ENCODE peak calls at places on chromosomes 4 and X, in five cellular contexts. One of them, this sample, is unnamed.

GRCh38 chrX:110056419-110056818 is 53.5 kb downstream of the TMEM164 start:
- DNase-seq in uterus: no peak
- DNase-seq in spleen: no peak
- DNase-seq in Peyer's patch: no peak
- DNase-seq in NB4: no peak
- DNase-seq in this sample: no peak

GRCh38 chr4:108031427-108032083 is 41.9 kb downstream of the HADH start:
- DNase-seq in uterus: no peak
- DNase-seq in spleen: no peak
- DNase-seq in Peyer's patch: no peak
- DNase-seq in NB4: no peak
- DNase-seq in this sample: no peak

GRCh38 chr4:121736735-121737351 is 28.1 kb downstream of the SMIM43 start:
- DNase-seq in uterus: peak
- DNase-seq in spleen: no peak
- DNase-seq in Peyer's patch: no peak
- DNase-seq in NB4: peak
- DNase-seq in this sample: peak

GRCh38 chr4:111268769-111269414 is 646.0 kb upstream of the PITX2 start:
- DNase-seq in uterus: no peak
- DNase-seq in spleen: no peak
- DNase-seq in Peyer's patch: no peak
- DNase-seq in NB4: no peak
- DNase-seq in this sample: no peak

GRCh38 chr4:184745747-184746531 is 12.0 kb upstream of the CENPU start:
- DNase-seq in uterus: peak
- DNase-seq in spleen: no peak
- DNase-seq in Peyer's patch: peak
- DNase-seq in NB4: peak
- DNase-seq in this sample: peak

GRCh38 chr4:124610214-124610613 is 102.3 kb downstream of the ANKRD50 start:
- DNase-seq in uterus: no peak
- DNase-seq in spleen: no peak
- DNase-seq in Peyer's patch: no peak
- DNase-seq in NB4: no peak
- DNase-seq in this sample: no peak

GRCh38 chrX:44432641-44433040 is 89.2 kb upstream of the EFHC2 start:
- DNase-seq in uterus: no peak
- DNase-seq in spleen: no peak
- DNase-seq in Peyer's patch: no peak
- DNase-seq in NB4: no peak
- DNase-seq in this sample: no peak

GRCh38 chr4:77052352-77052751 is 23.4 kb downstream of the CCNI start:
- DNase-seq in uterus: peak
- DNase-seq in spleen: no peak
- DNase-seq in Peyer's patch: peak
- DNase-seq in NB4: peak
- DNase-seq in this sample: no peak

GRCh38 chrX:124497386-124497785 is 151.0 kb downstream of the SH2D1A start:
- DNase-seq in uterus: no peak
- DNase-seq in spleen: no peak
- DNase-seq in Peyer's patch: no peak
- DNase-seq in NB4: no peak
- DNase-seq in this sample: no peak

GRCh38 chr4:93144644-93145043 is 683.9 kb upstream of the ATOH1 start:
- DNase-seq in uterus: no peak
- DNase-seq in spleen: no peak
- DNase-seq in Peyer's patch: no peak
- DNase-seq in NB4: no peak
- DNase-seq in this sample: no peak

GRCh38 chr4:73533515-73534422 is 52.2 kb downstream of the AFM start:
- DNase-seq in uterus: no peak
- DNase-seq in spleen: no peak
- DNase-seq in Peyer's patch: peak
- DNase-seq in NB4: no peak
- DNase-seq in this sample: no peak

GRCh38 chr4:99965674-99966350 is 15.7 kb upstream of the H2AZ1 start:
- DNase-seq in uterus: no peak
- DNase-seq in spleen: no peak
- DNase-seq in Peyer's patch: no peak
- DNase-seq in NB4: no peak
- DNase-seq in this sample: no peak

GRCh38 chrX:69127466-69127865 is 37.8 kb downstream of the PJA1 start:
- DNase-seq in uterus: no peak
- DNase-seq in spleen: no peak
- DNase-seq in Peyer's patch: no peak
- DNase-seq in NB4: no peak
- DNase-seq in this sample: no peak

GRCh38 chr4:83651846-83652245 is 115.9 kb downstream of the GPAT3 start:
- DNase-seq in uterus: no peak
- DNase-seq in spleen: no peak
- DNase-seq in Peyer's patch: no peak
- DNase-seq in NB4: no peak
- DNase-seq in this sample: no peak

GRCh38 chr4:131316086-131316485 is 1833.0 kb upstream of the PCDH10 start:
- DNase-seq in uterus: no peak
- DNase-seq in spleen: no peak
- DNase-seq in Peyer's patch: no peak
- DNase-seq in NB4: no peak
- DNase-seq in this sample: no peak

GRCh38 chr4:164440196-164440595 is 313.7 kb upstream of the SMIM31 start:
- DNase-seq in uterus: no peak
- DNase-seq in spleen: no peak
- DNase-seq in Peyer's patch: no peak
- DNase-seq in NB4: no peak
- DNase-seq in this sample: no peak

DNA sequence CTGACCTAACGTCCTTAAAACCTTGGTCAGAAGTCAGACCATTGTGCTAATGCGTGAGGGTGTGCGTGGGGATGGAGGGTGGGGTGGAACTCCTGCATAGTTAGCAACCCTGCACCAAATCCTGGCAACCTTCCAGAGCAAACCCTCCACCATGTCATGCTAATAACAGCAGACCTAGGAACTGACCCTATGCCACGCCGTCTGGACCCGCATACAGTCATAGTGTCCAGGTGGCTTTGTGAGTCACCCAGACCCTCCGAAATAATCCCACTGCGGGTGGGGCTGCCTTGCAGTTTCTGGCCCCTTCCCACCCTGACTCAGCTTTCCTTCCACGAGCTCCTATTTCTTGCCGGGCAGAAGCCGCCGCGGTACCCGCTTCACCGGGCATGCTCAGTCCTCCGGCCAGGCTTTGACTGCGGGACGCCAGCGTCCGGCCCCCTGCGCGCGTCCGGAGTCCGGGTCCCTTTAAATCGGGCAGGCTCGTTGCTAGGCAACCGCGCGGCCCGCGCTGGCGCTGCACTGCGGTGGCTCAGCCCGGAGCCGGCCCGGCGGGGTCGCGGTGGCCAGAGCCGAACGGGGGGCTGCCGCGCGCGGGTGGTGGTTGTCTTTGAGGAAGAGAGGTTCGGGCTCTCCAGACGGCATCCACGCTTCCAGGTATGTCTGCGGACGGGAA is at the start of gene CCDC160:
- DNase-seq in uterus: peak
- DNase-seq in spleen: peak
- DNase-seq in Peyer's patch: peak
- DNase-seq in NB4: no peak
- DNase-seq in this sample: peak
- TF ChIP-seq CTCF in uterus: no peak
- TF ChIP-seq CTCF in spleen: no peak
- TF ChIP-seq CTCF in Peyer's patch: no peak
- TF ChIP-seq CTCF in NB4: no peak
- TF ChIP-seq CTCF in this sample: no peak

GRCh38 chrX:1355800-1356148 is 19.2 kb downstream of the IL3RA start:
- DNase-seq in uterus: no peak
- DNase-seq in spleen: no peak
- DNase-seq in Peyer's patch: no peak
- DNase-seq in NB4: no peak
- DNase-seq in this sample: no peak

GRCh38 chrX:1358793-1359476 is 22.4 kb downstream of the IL3RA start:
- DNase-seq in uterus: no peak
- DNase-seq in spleen: peak
- DNase-seq in Peyer's patch: no peak
- DNase-seq in NB4: no peak
- DNase-seq in this sample: no peak

GRCh38 chrX:1360171-1360570 is 23.6 kb downstream of the IL3RA start:
- DNase-seq in uterus: no peak
- DNase-seq in spleen: no peak
- DNase-seq in Peyer's patch: no peak
- DNase-seq in NB4: no peak
- DNase-seq in this sample: no peak

GRCh38 chrX:1359477-1359873 is 22.9 kb downstream of the IL3RA start:
- DNase-seq in uterus: no peak
- DNase-seq in spleen: no peak
- DNase-seq in Peyer's patch: no peak
- DNase-seq in NB4: no peak
- DNase-seq in this sample: no peak

GRCh38 chrX:1357993-1358392 is 21.4 kb downstream of the IL3RA start:
- DNase-seq in uterus: no peak
- DNase-seq in spleen: peak
- DNase-seq in Peyer's patch: no peak
- DNase-seq in NB4: no peak
- DNase-seq in this sample: no peak
- TF ChIP-seq POLR2A in uterus: no peak
- TF ChIP-seq POLR2A in spleen: no peak
- TF ChIP-seq POLR2A in Peyer's patch: no peak
- TF ChIP-seq POLR2A in NB4: no peak
- TF ChIP-seq POLR2A in this sample: no peak

GRCh38 chrX:37905436-37906147 is 58.2 kb upstream of the DYNLT3 start:
- DNase-seq in uterus: peak
- DNase-seq in spleen: no peak
- DNase-seq in Peyer's patch: no peak
- DNase-seq in NB4: peak
- DNase-seq in this sample: no peak
- TF ChIP-seq CTCF in uterus: no peak
- TF ChIP-seq CTCF in spleen: no peak
- TF ChIP-seq CTCF in Peyer's patch: no peak
- TF ChIP-seq CTCF in NB4: peak
- TF ChIP-seq CTCF in this sample: no peak

GRCh38 chrX:54357414-54358377 is at the start of gene WNK3:
- DNase-seq in uterus: peak
- DNase-seq in spleen: peak
- DNase-seq in Peyer's patch: peak
- DNase-seq in NB4: no peak
- DNase-seq in this sample: peak

GRCh38 chrX:54352677-54353076 is 5.2 kb downstream of the WNK3 start:
- DNase-seq in uterus: no peak
- DNase-seq in spleen: no peak
- DNase-seq in Peyer's patch: no peak
- DNase-seq in NB4: no peak
- DNase-seq in this sample: no peak

GRCh38 chrX:54359408-54359807 is 1.6 kb upstream of the WNK3 start:
- DNase-seq in uterus: no peak
- DNase-seq in spleen: no peak
- DNase-seq in Peyer's patch: no peak
- DNase-seq in NB4: no peak
- DNase-seq in this sample: no peak

DNA sequence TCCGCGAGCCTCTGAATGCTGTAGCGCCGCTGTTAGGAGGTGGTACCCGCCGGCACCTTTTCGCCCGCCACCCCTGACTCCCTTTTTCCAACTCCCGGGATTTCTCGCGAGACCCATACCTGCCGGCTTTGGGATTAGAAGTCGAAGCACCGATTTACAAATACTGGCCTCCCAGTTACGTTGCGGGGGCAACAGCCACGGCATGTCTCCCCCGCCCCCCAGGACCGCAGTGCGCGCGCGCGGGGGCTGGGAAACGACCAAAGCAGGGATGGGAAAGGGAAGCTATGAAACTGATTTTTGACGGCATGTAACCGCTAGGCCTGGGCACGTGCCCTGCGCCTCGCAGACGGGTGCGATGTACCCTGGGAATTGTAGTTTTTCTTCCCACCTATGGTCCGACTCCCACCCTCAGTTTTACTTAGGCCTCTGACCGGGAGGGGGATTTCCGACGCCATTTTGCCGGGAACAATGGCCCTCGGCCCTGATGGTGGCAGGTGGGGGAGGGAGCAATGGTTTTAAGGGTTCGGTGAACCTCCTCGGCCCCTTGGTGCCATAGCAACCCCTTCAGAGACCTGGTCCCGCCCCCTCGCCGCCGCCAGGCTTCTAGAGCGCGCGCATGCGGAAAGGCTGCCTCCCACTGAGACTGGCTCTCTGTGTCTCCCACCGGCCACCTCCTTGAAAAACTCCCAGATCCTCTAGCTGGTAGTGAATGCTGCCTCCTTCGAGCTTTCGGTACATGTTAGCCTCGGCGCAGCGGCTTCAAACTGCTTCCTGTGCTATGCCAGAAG is 772 bp upstream of the WNK3 start:
- DNase-seq in uterus: peak
- DNase-seq in spleen: peak
- DNase-seq in Peyer's patch: peak
- DNase-seq in NB4: no peak
- DNase-seq in this sample: no peak
- TF ChIP-seq POLR2A in uterus: no peak
- TF ChIP-seq POLR2A in spleen: no peak
- TF ChIP-seq POLR2A in Peyer's patch: no peak
- TF ChIP-seq POLR2A in NB4: no peak
- TF ChIP-seq POLR2A in this sample: no peak

DNA sequence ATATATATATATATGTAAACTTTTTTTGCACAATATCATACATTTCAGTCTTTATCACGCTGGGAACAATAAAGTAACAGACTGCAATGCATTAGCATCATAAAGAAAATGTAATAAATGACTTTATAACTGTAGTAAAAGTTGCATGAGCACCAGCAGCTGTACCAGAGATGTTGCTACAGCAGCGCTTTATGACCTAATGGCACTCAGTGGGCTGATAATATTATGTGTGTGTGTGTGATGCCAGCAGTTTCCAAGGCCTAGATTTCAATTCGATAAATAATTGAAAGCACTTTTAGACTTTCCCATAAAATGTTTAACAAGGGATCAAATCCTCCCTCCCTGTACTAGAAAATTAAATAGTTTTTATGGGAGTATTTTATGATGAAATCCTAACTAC is 367.5 kb upstream of the AGA start:
- DNase-seq in uterus: no peak
- DNase-seq in spleen: no peak
- DNase-seq in Peyer's patch: peak
- DNase-seq in NB4: no peak
- DNase-seq in this sample: no peak
- TF ChIP-seq CTCF in uterus: no peak
- TF ChIP-seq CTCF in spleen: no peak
- TF ChIP-seq CTCF in Peyer's patch: no peak
- TF ChIP-seq CTCF in NB4: no peak
- TF ChIP-seq CTCF in this sample: no peak

DNA sequence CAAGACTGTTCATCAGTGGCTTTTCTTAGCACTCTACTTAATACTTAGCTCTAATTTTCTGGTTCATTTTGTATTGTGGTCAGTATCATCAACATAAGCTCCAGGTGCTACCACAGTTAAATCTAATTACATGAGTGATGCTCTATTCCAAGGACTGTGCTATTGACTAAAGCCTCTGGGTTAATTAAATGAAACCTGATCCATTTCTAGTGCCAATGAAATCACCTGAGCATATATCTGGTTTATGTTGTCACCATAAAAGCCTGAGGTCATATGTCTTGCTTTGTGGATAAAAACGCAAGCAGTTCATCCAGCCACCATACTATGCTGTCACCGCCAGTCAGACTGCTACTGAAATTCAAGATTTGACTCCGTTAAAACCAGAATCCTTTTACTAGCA is 64.2 kb upstream of the ZNF518B start:
- DNase-seq in uterus: no peak
- DNase-seq in spleen: no peak
- DNase-seq in Peyer's patch: no peak
- DNase-seq in NB4: no peak
- DNase-seq in this sample: no peak
- TF ChIP-seq POLR2A in uterus: no peak
- TF ChIP-seq POLR2A in spleen: no peak
- TF ChIP-seq POLR2A in Peyer's patch: no peak
- TF ChIP-seq POLR2A in NB4: no peak
- TF ChIP-seq POLR2A in this sample: no peak

This sample was measured in tibial nerve.